ENCODE peak calls at places on chromosomes 13 and 19, in ten cellular contexts. Z, O, E, C, X, G, P, H, A and F are unnamed samples.

GRCh38 chr13:31166591-31166990 is 4.9 kb upstream of the HSPH1 start:
- DNase-seq in Z (no peak), O (peak; percentile 69), E (peak; percentile 70), C (no peak), X (no peak), G (no peak), P (no peak), H (no peak), A (no peak), F (no peak)

GRCh38 chr13:67977081-67977480 is 746.9 kb upstream of the PCDH9 start:
- DNase-seq in Z (no peak), O (no peak), E (no peak), C (no peak), X (no peak), G (no peak), P (no peak), H (no peak), A (no peak), F (no peak)

GRCh38 chr19:41408256-41408655 is 10.6 kb downstream of the BCKDHA start:
- DNase-seq in Z (no peak), O (no peak), E (no peak), C (no peak), X (no peak), G (no peak), P (no peak), H (no peak), A (no peak), F (peak; percentile 19)

GRCh38 chr13:76715043-76715442 is 171.2 kb downstream of the KCTD12 start:
- DNase-seq in Z (no peak), O (no peak), E (no peak), C (no peak), X (no peak), G (no peak), P (no peak), H (no peak), A (no peak), F (no peak)

GRCh38 chr19:41808663-41809566 is 12.5 kb downstream of the CEACAM3 start:
- DNase-seq in Z (no peak), O (no peak), E (no peak), C (no peak), X (no peak), G (no peak), P (no peak), H (no peak), A (no peak), F (no peak)

GRCh38 chr19:10565028-10565566 is 713 bp downstream of the KRI1 start:
- DNase-seq in Z (no peak), O (peak; percentile 35), E (peak; percentile 41), C (no peak), X (peak; percentile 32), G (peak; percentile 56), P (peak; percentile 39), H (peak; percentile 51), A (peak; percentile 54), F (no peak)

GRCh38 chr13:94233401-94233800 is 246.1 kb downstream of the DCT start:
- DNase-seq in Z (peak; percentile 73), O (peak; percentile 80), E (peak; percentile 90), C (no peak), X (peak; percentile 97), G (peak; percentile 90), P (no peak), H (no peak), A (peak; percentile 89), F (peak; percentile 93)

GRCh38 chr19:56403764-56404704 is at the start of gene ZNF583:
- DNase-seq in Z (peak; percentile 96), O (no peak), E (peak; percentile 96), C (peak; percentile 94), X (peak; percentile 99), G (peak; percentile 96), P (peak; percentile 75), H (no peak), A (peak; percentile 98), F (peak; percentile 95)

GRCh38 chr19:49690656-49691242 is at the start of gene CPT1C:
- DNase-seq in Z (no peak), O (peak; percentile 90), E (peak; percentile 78), C (no peak), X (peak; percentile 71), G (peak; percentile 95), P (no peak), H (no peak), A (peak; percentile 90), F (peak; percentile 65)

GRCh38 chr19:29569038-29569911 is 36.8 kb upstream of the POP4 start:
- DNase-seq in Z (no peak), O (no peak), E (no peak), C (no peak), X (no peak), G (no peak), P (no peak), H (no peak), A (no peak), F (no peak)

GRCh38 chr13:108034909-108035308 is 180.4 kb downstream of the LIG4 start:
- DNase-seq in Z (no peak), O (no peak), E (no peak), C (no peak), X (no peak), G (no peak), P (no peak), H (no peak), A (no peak), F (no peak)

GRCh38 chr13:95349267-95349666 is 48.0 kb upstream of the ABCC4 start:
- DNase-seq in Z (no peak), O (no peak), E (no peak), C (no peak), X (peak; percentile 61), G (no peak), P (no peak), H (no peak), A (peak; percentile 19), F (peak; percentile 73)

GRCh38 chr13:67063036-67063435 is 167.1 kb downstream of the PCDH9 start:
- DNase-seq in Z (no peak), O (no peak), E (no peak), C (no peak), X (no peak), G (no peak), P (no peak), H (no peak), A (no peak), F (peak; percentile 7)

GRCh38 chr13:89027694-89028306 is 1356.6 kb downstream of the SLITRK5 start:
- DNase-seq in Z (no peak), O (no peak), E (no peak), C (no peak), X (no peak), G (no peak), P (no peak), H (no peak), A (no peak), F (no peak)

GRCh38 chr13:106566682-106567420 is 1.1 kb downstream of the ARGLU1 start:
- DNase-seq in Z (no peak), O (peak; percentile 45), E (peak; percentile 65), C (peak; percentile 18), X (peak; percentile 62), G (peak; percentile 71), P (peak; percentile 18), H (peak; percentile 38), A (peak; percentile 73), F (peak; percentile 51)

GRCh38 chr19:10920781-10921180 is 7.7 kb downstream of the YIPF2 start:
- DNase-seq in Z (no peak), O (no peak), E (no peak), C (no peak), X (no peak), G (no peak), P (no peak), H (no peak), A (no peak), F (no peak)

GRCh38 chr19:3669616-3670257 is 30.5 kb downstream of the PIP5K1C start:
- DNase-seq in Z (no peak), O (no peak), E (no peak), C (no peak), X (no peak), G (no peak), P (no peak), H (no peak), A (no peak), F (no peak)

GRCh38 chr19:46976845-46977320 is 42.8 kb upstream of the NPAS1 start:
- DNase-seq in Z (peak; percentile 69), O (no peak), E (no peak), C (no peak), X (peak; percentile 76), G (peak; percentile 93), P (no peak), H (no peak), A (peak; percentile 96), F (peak; percentile 72)

GRCh38 chr19:17528610-17529009 is 17.2 kb downstream of the PGLS start:
- DNase-seq in Z (no peak), O (no peak), E (no peak), C (no peak), X (no peak), G (no peak), P (no peak), H (no peak), A (no peak), F (no peak)

GRCh38 chr13:20684535-20684934 is 19.0 kb upstream of the IL17D start:
- DNase-seq in Z (no peak), O (peak; percentile 65), E (no peak), C (no peak), X (peak; percentile 61), G (no peak), P (no peak), H (no peak), A (no peak), F (peak; percentile 69)

GRCh38 chr19:50172726-50173125 is 9.6 kb upstream of the IZUMO2 start:
- DNase-seq in Z (no peak), O (no peak), E (no peak), C (no peak), X (no peak), G (no peak), P (no peak), H (no peak), A (no peak), F (no peak)

GRCh38 chr13:97798836-97799235 is 154.6 kb upstream of the IPO5 start:
- DNase-seq in Z (no peak), O (no peak), E (no peak), C (no peak), X (peak; percentile 32), G (peak; percentile 1), P (no peak), H (no peak), A (peak; percentile 40), F (no peak)

GRCh38 chr13:36251528-36251927 is 37.2 kb upstream of the SOHLH2 start:
- DNase-seq in Z (no peak), O (peak; percentile 12), E (peak; percentile 20), C (no peak), X (peak; percentile 21), G (no peak), P (no peak), H (no peak), A (peak; percentile 2), F (peak; percentile 20)

GRCh38 chr13:97371486-97372109 is 62.4 kb upstream of the RAP2A start:
- DNase-seq in Z (no peak), O (no peak), E (no peak), C (no peak), X (no peak), G (no peak), P (no peak), H (no peak), A (no peak), F (no peak)

GRCh38 chr19:16381756-16382401 is 57.3 kb downstream of the KLF2 start:
- DNase-seq in Z (peak; percentile 67), O (no peak), E (no peak), C (no peak), X (peak; percentile 89), G (no peak), P (no peak), H (no peak), A (no peak), F (no peak)